ENCODE peak calls at places on chromosomes 11 and 22, in nine cellular contexts. One of them, this sample, is unnamed.

GRCh38 chr22:28585324-28585723 is 94.3 kb downstream of the TTC28 start:
- DNase-seq in GM23338: peak
- DNase-seq in OCI-LY7: no peak
- DNase-seq in neural progenitor cell: peak
- DNase-seq in MM.1S: no peak
- DNase-seq in PC-3: no peak
- DNase-seq in HCT116: no peak
- DNase-seq in SK-N-SH: no peak
- DNase-seq in hepatocyte: no peak
- DNase-seq in this sample: no peak

GRCh38 chr22:32411388-32411787 is 659 bp downstream of the RTCB start:
- DNase-seq in GM23338: peak
- DNase-seq in OCI-LY7: peak
- DNase-seq in neural progenitor cell: peak
- DNase-seq in MM.1S: no peak
- DNase-seq in PC-3: peak
- DNase-seq in HCT116: no peak
- DNase-seq in SK-N-SH: peak
- DNase-seq in hepatocyte: peak
- DNase-seq in this sample: peak

GRCh38 chr11:29448246-29448877 is 568.5 kb downstream of the KCNA4 start:
- DNase-seq in GM23338: peak
- DNase-seq in OCI-LY7: peak
- DNase-seq in neural progenitor cell: peak
- DNase-seq in MM.1S: no peak
- DNase-seq in PC-3: peak
- DNase-seq in HCT116: peak
- DNase-seq in SK-N-SH: no peak
- DNase-seq in hepatocyte: peak
- DNase-seq in this sample: peak

GRCh38 chr11:17472467-17472866 is 4.2 kb downstream of the ABCC8 start:
- DNase-seq in GM23338: no peak
- DNase-seq in OCI-LY7: no peak
- DNase-seq in neural progenitor cell: peak
- DNase-seq in MM.1S: no peak
- DNase-seq in PC-3: no peak
- DNase-seq in HCT116: no peak
- DNase-seq in SK-N-SH: peak
- DNase-seq in hepatocyte: no peak
- DNase-seq in this sample: no peak

GRCh38 chr11:46920709-46921108 is 2.4 kb upstream of the LRP4 start:
- DNase-seq in GM23338: no peak
- DNase-seq in OCI-LY7: no peak
- DNase-seq in neural progenitor cell: no peak
- DNase-seq in MM.1S: no peak
- DNase-seq in PC-3: peak
- DNase-seq in HCT116: no peak
- DNase-seq in SK-N-SH: no peak
- DNase-seq in hepatocyte: peak
- DNase-seq in this sample: peak

GRCh38 chr11:62980133-62980760 is 4.5 kb downstream of the SLC22A6 start:
- DNase-seq in GM23338: peak
- DNase-seq in OCI-LY7: no peak
- DNase-seq in neural progenitor cell: peak
- DNase-seq in MM.1S: no peak
- DNase-seq in PC-3: peak
- DNase-seq in HCT116: no peak
- DNase-seq in SK-N-SH: no peak
- DNase-seq in hepatocyte: peak
- DNase-seq in this sample: peak

GRCh38 chr11:94602430-94603372 is 35.5 kb downstream of the PIWIL4 start:
- DNase-seq in GM23338: peak
- DNase-seq in OCI-LY7: peak
- DNase-seq in neural progenitor cell: no peak
- DNase-seq in MM.1S: peak
- DNase-seq in PC-3: peak
- DNase-seq in HCT116: no peak
- DNase-seq in SK-N-SH: no peak
- DNase-seq in hepatocyte: peak
- DNase-seq in this sample: peak

GRCh38 chr11:75733346-75734107 is 15.9 kb downstream of the MOGAT2 start:
- DNase-seq in GM23338: no peak
- DNase-seq in OCI-LY7: no peak
- DNase-seq in neural progenitor cell: peak
- DNase-seq in MM.1S: no peak
- DNase-seq in PC-3: peak
- DNase-seq in HCT116: no peak
- DNase-seq in SK-N-SH: peak
- DNase-seq in hepatocyte: peak
- DNase-seq in this sample: peak

GRCh38 chr11:12287009-12287373 is 90.4 kb upstream of the PARVA start:
- DNase-seq in GM23338: no peak
- DNase-seq in OCI-LY7: no peak
- DNase-seq in neural progenitor cell: no peak
- DNase-seq in MM.1S: no peak
- DNase-seq in PC-3: peak
- DNase-seq in HCT116: peak
- DNase-seq in SK-N-SH: peak
- DNase-seq in hepatocyte: peak
- DNase-seq in this sample: peak

GRCh38 chr11:9651899-9652748 is 11.8 kb upstream of the SWAP70 start:
- DNase-seq in GM23338: no peak
- DNase-seq in OCI-LY7: no peak
- DNase-seq in neural progenitor cell: no peak
- DNase-seq in MM.1S: no peak
- DNase-seq in PC-3: no peak
- DNase-seq in HCT116: no peak
- DNase-seq in SK-N-SH: peak
- DNase-seq in hepatocyte: no peak
- DNase-seq in this sample: no peak

GRCh38 chr11:12864316-12865156 is 144.6 kb upstream of the RASSF10 start:
- DNase-seq in GM23338: peak
- DNase-seq in OCI-LY7: no peak
- DNase-seq in neural progenitor cell: peak
- DNase-seq in MM.1S: no peak
- DNase-seq in PC-3: peak
- DNase-seq in HCT116: no peak
- DNase-seq in SK-N-SH: peak
- DNase-seq in hepatocyte: peak
- DNase-seq in this sample: peak

DNA sequence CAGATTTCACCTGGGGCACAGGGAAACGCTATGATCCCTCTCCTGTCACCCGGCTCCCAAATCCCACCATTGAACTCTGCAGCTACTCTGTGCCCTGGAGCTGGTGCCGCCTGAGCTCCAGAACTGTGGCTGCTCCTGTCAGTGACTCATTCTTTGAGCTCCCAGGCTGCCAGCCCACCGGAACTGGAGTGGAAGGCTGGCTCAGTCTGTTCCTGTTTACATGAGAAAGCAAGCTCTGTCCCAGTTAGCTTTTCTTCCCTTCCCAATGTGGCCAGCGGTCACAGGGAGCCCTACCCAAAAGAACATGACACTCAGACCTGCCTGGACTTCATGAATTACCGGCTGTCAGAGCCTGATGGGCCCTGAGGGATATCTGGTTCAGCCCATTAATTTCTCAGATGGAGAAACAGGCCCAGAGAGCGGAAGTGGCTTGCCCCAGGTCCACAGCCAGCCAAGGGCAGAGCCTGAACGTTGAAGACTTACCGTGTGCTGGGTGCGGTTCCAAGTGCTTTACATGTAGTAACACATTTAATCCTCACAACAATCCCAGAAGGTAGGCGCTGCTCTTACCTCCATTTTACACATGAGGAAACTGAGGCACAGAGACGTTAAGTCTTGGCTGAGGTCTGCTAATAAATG is 23.8 kb upstream of the IGSF22 start:
- DNase-seq in GM23338: peak
- DNase-seq in OCI-LY7: no peak
- DNase-seq in neural progenitor cell: no peak
- DNase-seq in MM.1S: no peak
- DNase-seq in PC-3: peak
- DNase-seq in HCT116: no peak
- DNase-seq in SK-N-SH: peak
- DNase-seq in hepatocyte: peak
- DNase-seq in this sample: peak
- H2AFZ ChIP-seq in GM23338: no peak
- H2AFZ ChIP-seq in OCI-LY7: no peak
- H2AFZ ChIP-seq in neural progenitor cell: no peak
- H2AFZ ChIP-seq in MM.1S: no peak
- H2AFZ ChIP-seq in PC-3: peak
- H2AFZ ChIP-seq in HCT116: no peak
- H2AFZ ChIP-seq in SK-N-SH: peak
- H2AFZ ChIP-seq in hepatocyte: peak
- H2AFZ ChIP-seq in this sample: peak

GRCh38 chr11:126061707-126062678 is 673 bp downstream of the CDON start:
- DNase-seq in GM23338: peak
- DNase-seq in OCI-LY7: peak
- DNase-seq in neural progenitor cell: peak
- DNase-seq in MM.1S: peak
- DNase-seq in PC-3: peak
- DNase-seq in HCT116: peak
- DNase-seq in SK-N-SH: peak
- DNase-seq in hepatocyte: peak
- DNase-seq in this sample: peak

GRCh38 chr11:126059238-126059761 is 3.4 kb downstream of the CDON start:
- DNase-seq in GM23338: peak
- DNase-seq in OCI-LY7: no peak
- DNase-seq in neural progenitor cell: peak
- DNase-seq in MM.1S: no peak
- DNase-seq in PC-3: no peak
- DNase-seq in HCT116: no peak
- DNase-seq in SK-N-SH: peak
- DNase-seq in hepatocyte: no peak
- DNase-seq in this sample: no peak

GRCh38 chr11:126060651-126061220 is 1.9 kb downstream of the CDON start:
- DNase-seq in GM23338: no peak
- DNase-seq in OCI-LY7: no peak
- DNase-seq in neural progenitor cell: peak
- DNase-seq in MM.1S: no peak
- DNase-seq in PC-3: peak
- DNase-seq in HCT116: no peak
- DNase-seq in SK-N-SH: no peak
- DNase-seq in hepatocyte: peak
- DNase-seq in this sample: no peak

GRCh38 chr11:126062679-126063509 is at the start of gene CDON:
- DNase-seq in GM23338: peak
- DNase-seq in OCI-LY7: peak
- DNase-seq in neural progenitor cell: peak
- DNase-seq in MM.1S: peak
- DNase-seq in PC-3: peak
- DNase-seq in HCT116: peak
- DNase-seq in SK-N-SH: peak
- DNase-seq in hepatocyte: peak
- DNase-seq in this sample: peak

GRCh38 chr11:126063510-126063858 is 818 bp upstream of the CDON start:
- DNase-seq in GM23338: no peak
- DNase-seq in OCI-LY7: no peak
- DNase-seq in neural progenitor cell: no peak
- DNase-seq in MM.1S: no peak
- DNase-seq in PC-3: no peak
- DNase-seq in HCT116: no peak
- DNase-seq in SK-N-SH: no peak
- DNase-seq in hepatocyte: no peak
- DNase-seq in this sample: no peak
- H3K4me3 ChIP-seq in GM23338: peak
- H3K4me3 ChIP-seq in OCI-LY7: peak
- H3K4me3 ChIP-seq in neural progenitor cell: peak
- H3K4me3 ChIP-seq in MM.1S: peak
- H3K4me3 ChIP-seq in PC-3: peak
- H3K4me3 ChIP-seq in HCT116: peak
- H3K4me3 ChIP-seq in SK-N-SH: peak
- H3K4me3 ChIP-seq in hepatocyte: no peak
- H3K4me3 ChIP-seq in this sample: peak

DNA sequence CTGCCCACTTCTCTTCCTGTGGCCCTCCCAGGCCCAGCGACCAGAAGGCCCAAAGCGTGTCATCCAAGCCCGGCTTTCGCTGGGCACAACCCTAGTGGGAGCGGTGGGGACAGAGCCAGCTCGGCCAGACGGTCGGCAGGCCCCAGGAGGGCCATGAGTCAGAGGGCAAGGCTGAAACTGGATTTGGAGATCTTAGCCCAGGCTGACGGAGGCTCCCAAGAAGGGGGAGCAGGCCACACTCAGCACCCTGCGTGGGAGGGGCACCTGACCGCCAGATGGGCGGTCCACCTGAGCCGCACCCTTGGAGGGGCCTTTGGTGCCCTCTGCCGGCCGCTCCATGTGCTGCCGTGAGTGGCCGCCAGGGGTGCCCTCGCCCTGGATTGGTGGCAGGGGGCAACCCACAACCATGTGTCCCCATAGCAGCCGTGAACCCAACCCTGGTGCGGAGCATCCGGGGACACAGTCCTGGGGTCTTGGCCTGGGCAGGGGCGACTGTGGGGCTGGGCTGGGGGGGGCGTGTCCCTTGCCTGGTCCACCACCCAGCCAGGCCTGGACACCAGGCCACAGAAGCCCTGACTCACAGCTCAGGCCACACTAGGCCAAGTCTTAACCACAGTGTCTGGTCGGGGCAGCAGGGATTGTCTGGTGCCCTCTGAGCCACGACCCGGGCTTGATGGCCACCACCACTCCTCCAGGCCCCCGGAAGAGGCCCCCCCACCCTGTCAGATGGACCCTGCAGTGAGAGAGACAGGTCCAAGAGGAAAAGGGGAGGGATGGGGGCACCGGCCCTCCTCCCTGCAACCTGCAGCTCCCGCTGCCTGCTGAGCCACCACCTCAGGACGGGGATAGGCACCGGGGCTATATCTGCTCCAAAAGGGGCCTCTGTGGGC is 19.2 kb upstream of the TALDO1 start:
- DNase-seq in GM23338: peak
- DNase-seq in OCI-LY7: peak
- DNase-seq in neural progenitor cell: peak
- DNase-seq in MM.1S: peak
- DNase-seq in PC-3: peak
- DNase-seq in HCT116: peak
- DNase-seq in SK-N-SH: peak
- DNase-seq in hepatocyte: peak
- DNase-seq in this sample: peak
- TF ChIP-seq EZH2phosphoT487 in GM23338: no peak
- TF ChIP-seq EZH2phosphoT487 in OCI-LY7: no peak
- TF ChIP-seq EZH2phosphoT487 in neural progenitor cell: no peak
- TF ChIP-seq EZH2phosphoT487 in MM.1S: no peak
- TF ChIP-seq EZH2phosphoT487 in PC-3: no peak
- TF ChIP-seq EZH2phosphoT487 in HCT116: no peak
- TF ChIP-seq EZH2phosphoT487 in SK-N-SH: no peak
- TF ChIP-seq EZH2phosphoT487 in hepatocyte: no peak
- TF ChIP-seq EZH2phosphoT487 in this sample: no peak

DNA sequence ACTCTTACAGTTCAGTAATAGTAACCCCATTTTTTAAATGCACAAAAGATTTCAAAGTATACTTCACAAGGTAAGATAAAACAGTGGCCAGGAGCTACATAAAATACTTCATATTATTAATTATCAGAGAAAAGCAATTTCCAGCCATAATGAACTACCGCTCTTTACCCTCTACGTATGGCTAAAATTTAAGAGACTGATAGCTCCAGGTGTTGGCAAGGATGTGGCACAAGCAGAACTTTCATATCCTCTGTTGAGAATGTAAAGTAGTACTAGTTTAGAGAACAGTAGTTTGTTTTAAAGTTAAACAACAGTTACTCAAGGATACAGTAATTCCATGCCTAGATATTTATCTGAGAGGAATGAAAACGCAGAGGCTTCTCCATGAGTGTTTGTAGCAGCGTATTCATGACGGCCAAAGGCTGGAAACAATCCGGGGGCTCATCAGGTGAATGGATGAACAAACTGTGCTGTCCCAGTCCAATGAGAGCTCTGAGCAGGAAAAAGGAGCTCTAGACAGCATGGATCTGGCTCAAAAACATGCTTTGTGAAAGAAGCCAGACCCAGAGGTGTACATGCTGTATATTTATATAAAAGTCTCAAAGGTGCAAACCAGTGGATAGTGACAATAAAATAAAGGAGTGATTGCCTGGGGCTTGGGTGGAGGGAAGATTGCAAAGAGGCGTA is 85.5 kb downstream of the PACS1 start:
- DNase-seq in GM23338: no peak
- DNase-seq in OCI-LY7: no peak
- DNase-seq in neural progenitor cell: no peak
- DNase-seq in MM.1S: no peak
- DNase-seq in PC-3: no peak
- DNase-seq in HCT116: no peak
- DNase-seq in SK-N-SH: no peak
- DNase-seq in hepatocyte: no peak
- DNase-seq in this sample: no peak
- H2AFZ ChIP-seq in GM23338: no peak
- H2AFZ ChIP-seq in OCI-LY7: no peak
- H2AFZ ChIP-seq in neural progenitor cell: no peak
- H2AFZ ChIP-seq in MM.1S: no peak
- H2AFZ ChIP-seq in PC-3: no peak
- H2AFZ ChIP-seq in HCT116: no peak
- H2AFZ ChIP-seq in SK-N-SH: no peak
- H2AFZ ChIP-seq in hepatocyte: no peak
- H2AFZ ChIP-seq in this sample: no peak